ENCODE peak calls at places on chromosomes 1 and 21, in six cellular contexts. One of them, this sample, is unnamed.
A peak's percentile ranks its signal among the peaks of the same experiment; 100 is the strongest.

GRCh38 chr1:205983925-205984725 is 19.1 kb downstream of the RAB7B start:
- DNase-seq in GM12891: peak; percentile 49
- DNase-seq in A549: peak; percentile 57
- DNase-seq in heart left ventricle: peak; percentile 73
- DNase-seq in thyroid gland: peak; percentile 80
- DNase-seq in upper lobe of left lung: no peak
- DNase-seq in this sample: peak; percentile 69

GRCh38 chr1:187001198-187001904 is 172.6 kb downstream of the PLA2G4A start:
- DNase-seq in GM12891: no peak
- DNase-seq in A549: peak; percentile 11
- DNase-seq in heart left ventricle: no peak
- DNase-seq in thyroid gland: no peak
- DNase-seq in upper lobe of left lung: no peak
- DNase-seq in this sample: no peak

GRCh38 chr1:52633291-52633754 is 355 bp downstream of the SHISAL2A start:
- DNase-seq in GM12891: peak; percentile 30
- DNase-seq in A549: no peak
- DNase-seq in heart left ventricle: no peak
- DNase-seq in thyroid gland: no peak
- DNase-seq in upper lobe of left lung: peak; percentile 90
- DNase-seq in this sample: no peak

GRCh38 chr21:43645414-43645891 is 13.8 kb downstream of the HSF2BP start:
- DNase-seq in GM12891: peak; percentile 37
- DNase-seq in A549: peak; percentile 90
- DNase-seq in heart left ventricle: peak; percentile 60
- DNase-seq in thyroid gland: peak; percentile 20
- DNase-seq in upper lobe of left lung: no peak
- DNase-seq in this sample: peak; percentile 41

GRCh38 chr1:38623529-38623928 is 236.0 kb downstream of the RRAGC start:
- DNase-seq in GM12891: no peak
- DNase-seq in A549: no peak
- DNase-seq in heart left ventricle: no peak
- DNase-seq in thyroid gland: no peak
- DNase-seq in upper lobe of left lung: no peak
- DNase-seq in this sample: no peak

GRCh38 chr1:80540605-80541004 is 1260.1 kb upstream of the ADGRL2 start:
- DNase-seq in GM12891: no peak
- DNase-seq in A549: no peak
- DNase-seq in heart left ventricle: no peak
- DNase-seq in thyroid gland: no peak
- DNase-seq in upper lobe of left lung: no peak
- DNase-seq in this sample: no peak

GRCh38 chr1:36322786-36323635 is 434 bp downstream of the EVA1B start:
- DNase-seq in GM12891: peak; percentile 53
- DNase-seq in A549: no peak
- DNase-seq in heart left ventricle: peak; percentile 72
- DNase-seq in thyroid gland: peak; percentile 40
- DNase-seq in upper lobe of left lung: peak; percentile 90
- DNase-seq in this sample: peak; percentile 58

GRCh38 chr21:46142581-46143473 is 12.6 kb downstream of the FTCD start:
- DNase-seq in GM12891: no peak
- DNase-seq in A549: no peak
- DNase-seq in heart left ventricle: peak; percentile 21
- DNase-seq in thyroid gland: no peak
- DNase-seq in upper lobe of left lung: no peak
- DNase-seq in this sample: peak; percentile 54

GRCh38 chr1:114107474-114108175 is 46.0 kb downstream of the SYT6 start:
- DNase-seq in GM12891: no peak
- DNase-seq in A549: peak; percentile 7
- DNase-seq in heart left ventricle: no peak
- DNase-seq in thyroid gland: no peak
- DNase-seq in upper lobe of left lung: no peak
- DNase-seq in this sample: no peak

GRCh38 chr1:21641967-21642366 is 27.2 kb downstream of the RAP1GAP start:
- DNase-seq in GM12891: no peak
- DNase-seq in A549: no peak
- DNase-seq in heart left ventricle: peak; percentile 56
- DNase-seq in thyroid gland: peak; percentile 100
- DNase-seq in upper lobe of left lung: no peak
- DNase-seq in this sample: peak; percentile 56

GRCh38 chr1:65174585-65174984 is 26.6 kb downstream of the AK4 start:
- DNase-seq in GM12891: peak; percentile 32
- DNase-seq in A549: no peak
- DNase-seq in heart left ventricle: peak; percentile 67
- DNase-seq in thyroid gland: peak; percentile 48
- DNase-seq in upper lobe of left lung: no peak
- DNase-seq in this sample: no peak

GRCh38 chr1:229230893-229231753 is 39.8 kb upstream of the RAB4A start:
- DNase-seq in GM12891: no peak
- DNase-seq in A549: peak; percentile 62
- DNase-seq in heart left ventricle: no peak
- DNase-seq in thyroid gland: no peak
- DNase-seq in upper lobe of left lung: no peak
- DNase-seq in this sample: no peak

GRCh38 chr21:41526478-41527087 is 18.6 kb upstream of the TMPRSS2 start:
- DNase-seq in GM12891: no peak
- DNase-seq in A549: no peak
- DNase-seq in heart left ventricle: no peak
- DNase-seq in thyroid gland: no peak
- DNase-seq in upper lobe of left lung: no peak
- DNase-seq in this sample: peak; percentile 79

GRCh38 chr1:151196292-151196800 is 2.0 kb upstream of the PIP5K1A start:
- DNase-seq in GM12891: no peak
- DNase-seq in A549: peak; percentile 93
- DNase-seq in heart left ventricle: peak; percentile 57
- DNase-seq in thyroid gland: peak; percentile 74
- DNase-seq in upper lobe of left lung: no peak
- DNase-seq in this sample: peak; percentile 69

GRCh38 chr1:39462074-39462473 is 29.4 kb upstream of the BMP8A start:
- DNase-seq in GM12891: no peak
- DNase-seq in A549: no peak
- DNase-seq in heart left ventricle: no peak
- DNase-seq in thyroid gland: no peak
- DNase-seq in upper lobe of left lung: no peak
- DNase-seq in this sample: no peak

GRCh38 chr1:104991702-104992101 is 1242.0 kb downstream of the AMY1C start:
- DNase-seq in GM12891: no peak
- DNase-seq in A549: no peak
- DNase-seq in heart left ventricle: no peak
- DNase-seq in thyroid gland: no peak
- DNase-seq in upper lobe of left lung: no peak
- DNase-seq in this sample: no peak

GRCh38 chr21:32524010-32524719 is 61.2 kb downstream of the TCP10L start:
- DNase-seq in GM12891: no peak
- DNase-seq in A549: no peak
- DNase-seq in heart left ventricle: peak; percentile 70
- DNase-seq in thyroid gland: no peak
- DNase-seq in upper lobe of left lung: no peak
- DNase-seq in this sample: peak; percentile 30

GRCh38 chr1:20233866-20234265 is 47.5 kb upstream of the PLA2G2C start:
- DNase-seq in GM12891: no peak
- DNase-seq in A549: no peak
- DNase-seq in heart left ventricle: no peak
- DNase-seq in thyroid gland: peak; percentile 18
- DNase-seq in upper lobe of left lung: no peak
- DNase-seq in this sample: no peak

GRCh38 chr1:7229696-7230095 is 444.4 kb downstream of the CAMTA1 start:
- DNase-seq in GM12891: no peak
- DNase-seq in A549: no peak
- DNase-seq in heart left ventricle: no peak
- DNase-seq in thyroid gland: no peak
- DNase-seq in upper lobe of left lung: no peak
- DNase-seq in this sample: no peak

GRCh38 chr1:18578271-18578670 is 52.4 kb upstream of the PAX7 start:
- DNase-seq in GM12891: no peak
- DNase-seq in A549: no peak
- DNase-seq in heart left ventricle: no peak
- DNase-seq in thyroid gland: no peak
- DNase-seq in upper lobe of left lung: no peak
- DNase-seq in this sample: no peak

GRCh38 chr1:220701974-220702373 is 11.8 kb downstream of the C1orf115 start:
- DNase-seq in GM12891: no peak
- DNase-seq in A549: no peak
- DNase-seq in heart left ventricle: no peak
- DNase-seq in thyroid gland: no peak
- DNase-seq in upper lobe of left lung: no peak
- DNase-seq in this sample: no peak

GRCh38 chr1:109050228-109050995 is 8.5 kb upstream of the WDR47 start:
- DNase-seq in GM12891: no peak
- DNase-seq in A549: no peak
- DNase-seq in heart left ventricle: no peak
- DNase-seq in thyroid gland: no peak
- DNase-seq in upper lobe of left lung: no peak
- DNase-seq in this sample: no peak

GRCh38 chr1:14778882-14779594 is 180.6 kb downstream of the KAZN start:
- DNase-seq in GM12891: peak; percentile 39
- DNase-seq in A549: peak; percentile 14
- DNase-seq in heart left ventricle: no peak
- DNase-seq in thyroid gland: peak; percentile 41
- DNase-seq in upper lobe of left lung: no peak
- DNase-seq in this sample: no peak

DNA sequence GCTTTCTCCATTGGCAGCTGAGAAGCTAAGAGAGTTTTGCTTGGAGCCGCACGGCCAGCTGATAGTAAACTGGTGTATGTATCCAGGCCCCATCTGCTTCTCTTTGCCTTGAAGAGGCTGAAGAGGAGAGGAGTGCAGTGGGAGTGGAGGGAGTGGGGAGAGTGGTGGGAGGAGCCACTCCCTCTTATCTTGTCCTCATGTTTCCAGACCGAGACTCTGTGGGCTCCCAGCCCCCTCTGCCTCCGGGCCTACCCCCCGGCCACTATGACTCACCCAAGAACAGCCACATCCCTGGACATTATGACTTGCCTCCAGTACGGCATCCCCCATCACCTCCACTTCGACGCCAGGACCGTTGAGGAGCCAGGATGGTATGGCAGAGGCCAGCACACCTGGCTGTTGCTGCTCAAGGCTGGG is 6.0 kb upstream of the LRRC71 start:
- DNase-seq in GM12891: no peak
- DNase-seq in A549: no peak
- DNase-seq in heart left ventricle: no peak
- DNase-seq in thyroid gland: no peak
- DNase-seq in upper lobe of left lung: no peak
- DNase-seq in this sample: peak; percentile 19
- TF ChIP-seq POLR2A in GM12891: no peak
- TF ChIP-seq POLR2A in A549: no peak
- TF ChIP-seq POLR2A in heart left ventricle: no peak
- TF ChIP-seq POLR2A in thyroid gland: no peak
- TF ChIP-seq POLR2A in upper lobe of left lung: no peak
- TF ChIP-seq POLR2A in this sample: no peak

DNA sequence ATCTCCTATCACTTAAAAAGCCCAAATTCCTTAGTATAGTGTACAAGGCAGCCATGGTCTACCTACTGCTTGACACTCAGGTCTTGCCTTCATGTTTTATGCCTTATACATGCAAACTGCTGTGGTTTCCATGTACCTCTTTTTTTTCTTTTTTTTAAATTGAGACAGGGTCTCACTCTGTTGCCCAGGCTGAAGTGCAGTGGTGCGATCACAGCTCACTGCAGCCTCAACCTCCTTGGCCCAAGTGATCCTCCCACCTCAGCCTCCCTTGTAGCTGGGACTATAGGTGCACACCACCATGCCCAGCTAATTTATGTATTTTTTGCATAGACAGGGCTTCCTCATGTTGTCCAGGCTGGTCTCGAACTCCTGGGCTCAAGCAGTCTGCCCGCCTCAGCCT is 8.0 kb downstream of the CD55 start:
- DNase-seq in GM12891: no peak
- DNase-seq in A549: no peak
- DNase-seq in heart left ventricle: no peak
- DNase-seq in thyroid gland: no peak
- DNase-seq in upper lobe of left lung: no peak
- DNase-seq in this sample: no peak
- TF ChIP-seq POLR2A in GM12891: no peak
- TF ChIP-seq POLR2A in A549: no peak
- TF ChIP-seq POLR2A in heart left ventricle: no peak
- TF ChIP-seq POLR2A in thyroid gland: no peak
- TF ChIP-seq POLR2A in upper lobe of left lung: no peak
- TF ChIP-seq POLR2A in this sample: no peak

GRCh38 chr1:27725374-27726172 is at the start of gene FAM76A:
- DNase-seq in GM12891: peak; percentile 97
- DNase-seq in A549: peak; percentile 99
- DNase-seq in heart left ventricle: peak; percentile 99
- DNase-seq in thyroid gland: peak; percentile 99
- DNase-seq in upper lobe of left lung: peak; percentile 99
- DNase-seq in this sample: peak; percentile 99
- TF ChIP-seq POLR2A in GM12891: peak; percentile 45
- TF ChIP-seq POLR2A in A549: peak; percentile 26
- TF ChIP-seq POLR2A in heart left ventricle: peak; percentile 41
- TF ChIP-seq POLR2A in thyroid gland: peak; percentile 37
- TF ChIP-seq POLR2A in upper lobe of left lung: peak; percentile 69
- TF ChIP-seq POLR2A in this sample: peak; percentile 92

DNA sequence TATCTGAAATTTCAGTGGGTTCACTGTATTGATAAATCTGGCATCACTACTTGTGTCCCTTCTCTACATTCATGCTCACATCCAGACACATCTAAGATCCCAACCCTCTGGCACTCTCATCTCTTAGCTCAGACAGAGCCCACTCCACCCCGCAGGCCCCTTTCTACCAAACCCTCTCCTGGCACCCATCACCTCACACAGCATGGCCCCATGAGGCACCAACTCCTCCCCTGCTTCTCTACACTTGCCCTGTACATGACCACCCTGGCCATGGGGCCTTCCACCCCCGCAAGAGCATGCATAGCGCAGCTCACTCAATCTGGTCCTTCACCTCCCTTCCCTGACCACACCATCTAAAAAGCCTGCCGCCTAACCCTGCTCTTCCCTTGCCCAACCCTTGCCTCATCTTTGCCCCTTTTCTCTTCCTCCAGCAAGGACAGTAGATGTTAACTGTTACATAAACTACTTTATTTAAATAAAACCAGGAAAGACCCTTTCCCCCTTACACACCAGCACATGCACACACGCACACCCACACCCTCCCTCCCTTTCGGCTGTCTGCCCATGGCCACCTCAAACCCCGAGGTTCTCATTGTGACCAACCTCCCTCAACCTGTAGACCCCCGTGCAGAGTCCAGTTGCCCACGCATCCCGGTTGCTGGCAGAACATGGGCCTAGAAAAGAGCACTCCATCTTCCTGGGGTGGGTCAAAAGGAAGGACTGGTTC is 15.6 kb downstream of the SH3BP5L start:
- DNase-seq in GM12891: no peak
- DNase-seq in A549: no peak
- DNase-seq in heart left ventricle: no peak
- DNase-seq in thyroid gland: no peak
- DNase-seq in upper lobe of left lung: no peak
- DNase-seq in this sample: no peak
- TF ChIP-seq POLR2A in GM12891: no peak
- TF ChIP-seq POLR2A in A549: no peak
- TF ChIP-seq POLR2A in heart left ventricle: no peak
- TF ChIP-seq POLR2A in thyroid gland: no peak
- TF ChIP-seq POLR2A in upper lobe of left lung: no peak
- TF ChIP-seq POLR2A in this sample: no peak